ENCODE peak calls at places on chromosomes 4 and X, in four cellular contexts. P, A, H and R are unnamed samples.

GRCh38 chrX:46582964-46583363 is 9.4 kb downstream of the CHST7 start:
- DNase-seq in H (no peak), P (no peak), A (no peak), R (no peak)

GRCh38 chrX:72142931-72143709 is 11.4 kb upstream of the RTL5 start:
- DNase-seq in P (no peak), H (no peak), A (no peak), R (no peak)

GRCh38 chr4:127224556-127224955 is 408.2 kb upstream of the INTU start:
- DNase-seq in A (no peak), H (no peak), P (no peak), R (no peak)

GRCh38 chrX:2383735-2384134 is 117.0 kb downstream of the DHRSX start:
- DNase-seq in P (peak), A (no peak), H (no peak), R (no peak)

GRCh38 chr4:29047341-29048041 is 1672.7 kb upstream of the PCDH7 start:
- DNase-seq in P (no peak), H (no peak), A (no peak), R (peak)

GRCh38 chr4:95204873-95205272 is 343.9 kb downstream of the UNC5C start:
- DNase-seq in P (no peak), A (no peak), H (no peak), R (no peak)

GRCh38 chr4:183434264-183435045 is 10.0 kb upstream of the CDKN2AIP start:
- DNase-seq in A (no peak), P (no peak), H (no peak), R (no peak)

GRCh38 chr4:3708611-3709010 is 57.6 kb upstream of the ADRA2C start:
- DNase-seq in P (no peak), A (no peak), H (no peak), R (no peak)

GRCh38 chrX:72305286-72306084 is at the start of gene CITED1:
- DNase-seq in P (no peak), A (peak), H (no peak), R (no peak)

GRCh38 chr4:40524642-40525041 is 105.0 kb downstream of the RBM47 start:
- DNase-seq in H (no peak), P (no peak), A (no peak), R (no peak)

GRCh38 chrX:48468247-48468671 is 1.8 kb downstream of the SLC38A5 start:
- DNase-seq in A (peak), H (peak), P (no peak), R (peak)

GRCh38 chr4:128649575-128650205 is 159.8 kb upstream of the JADE1 start:
- DNase-seq in P (peak), H (no peak), A (peak), R (no peak)

GRCh38 chr4:98939892-98940298 is 11.0 kb upstream of the EIF4E start:
- DNase-seq in A (peak), H (no peak), P (peak), R (no peak)

GRCh38 chr4:117010695-117011094 is 74.7 kb downstream of the TRAM1L1 start:
- DNase-seq in A (peak), P (no peak), H (no peak), R (no peak)

GRCh38 chr4:39030726-39031125 is 1.5 kb downstream of the TMEM156 start:
- DNase-seq in H (no peak), A (no peak), P (no peak), R (no peak)

GRCh38 chr4:167802463-167803212 is 289.7 kb upstream of the ANXA10 start:
- DNase-seq in H (no peak), A (no peak), P (no peak), R (no peak)

GRCh38 chrX:98338544-98338943 is 1454.8 kb downstream of the RPA4 start:
- DNase-seq in A (peak), H (no peak), P (no peak), R (no peak)

GRCh38 chr4:113683143-113683542 is 78.4 kb downstream of the CAMK2D start:
- DNase-seq in H (peak), P (no peak), A (no peak), R (no peak)

GRCh38 chr4:40309250-40309774 is 25.8 kb upstream of the CHRNA9 start:
- DNase-seq in H (peak), A (peak), P (peak), R (peak)

GRCh38 chrX:31580227-31580626 is 508.4 kb upstream of the FTHL17 start:
- DNase-seq in H (no peak), A (no peak), P (no peak), R (no peak)

GRCh38 chr4:48271626-48272025 is 2.0 kb upstream of the TEC start:
- DNase-seq in A (no peak), H (no peak), P (no peak), R (no peak)

GRCh38 chr4:153018716-153019115 is 82.6 kb downstream of the FHDC1 start:
- DNase-seq in A (no peak), H (no peak), P (no peak), R (no peak)

GRCh38 chrX:38220936-38221386 is 290 bp upstream of the SRPX start:
- DNase-seq in P (no peak), A (no peak), H (no peak), R (peak)

GRCh38 chrX:52271212-52271611 is 86.5 kb downstream of the MAGED4 start:
- DNase-seq in P (peak), A (peak), H (no peak), R (no peak)

GRCh38 chrX:136138939-136139338 is 8.4 kb upstream of the FHL1 start:
- DNase-seq in A (no peak), H (no peak), P (no peak), R (no peak)

GRCh38 chr4:7985891-7986441 is 46.3 kb upstream of the AFAP1 start:
- DNase-seq in H (no peak), A (no peak), P (no peak), R (no peak)

GRCh38 chr4:80072607-80073361 is at the start of gene ANTXR2:
- DNase-seq in A (peak), P (peak), H (peak), R (peak)

GRCh38 chrX:47815901-47816845 is 20.5 kb upstream of the ZNF81 start:
- DNase-seq in P (no peak), A (no peak), H (no peak), R (no peak)

GRCh38 chrX:53421772-53422090 is 723 bp downstream of the SMC1A start:
- DNase-seq in A (no peak), H (no peak), P (no peak), R (no peak)

GRCh38 chr4:128709268-128709667 is 100.2 kb upstream of the JADE1 start:
- DNase-seq in P (no peak), A (no peak), H (no peak), R (no peak)

GRCh38 chrX:13570245-13570573 is 808 bp downstream of the EGFL6 start:
- DNase-seq in P (no peak), H (no peak), A (no peak), R (no peak)